ENCODE peak calls at places on chromosome 21, in five cellular contexts. V is GM23248, N is RWPE2, F is IMR-90, Z is cardiac muscle cell. M is an unnamed sample.

GRCh38 chr21:45124596-45124995 is 50.2 kb downstream of the ADARB1 start:
- DNase-seq in V (no peak), N (no peak), F (no peak), Z (no peak), M (no peak)

GRCh38 chr21:14890141-14890540 is 174.7 kb downstream of the NRIP1 start:
- DNase-seq in V (no peak), N (no peak), F (no peak), Z (no peak), M (no peak)

GRCh38 chr21:16116798-16117197 is 387.0 kb downstream of the USP25 start:
- DNase-seq in V (peak; percentile 65), N (no peak), F (peak; percentile 77), Z (no peak), M (no peak)

GRCh38 chr21:45920824-45921600 is 60.6 kb upstream of the COL6A1 start:
- DNase-seq in V (peak; percentile 24), N (no peak), F (peak; percentile 84), Z (no peak), M (no peak)

GRCh38 chr21:46226920-46227599 is 1.5 kb downstream of the LSS start:
- DNase-seq in V (peak; percentile 59), N (peak; percentile 51), F (peak; percentile 78), Z (peak; percentile 62), M (peak; percentile 66)

GRCh38 chr21:37450385-37451044 is 83.9 kb downstream of the DYRK1A start:
- DNase-seq in V (peak; percentile 76), N (no peak), F (peak; percentile 58), Z (no peak), M (no peak)

GRCh38 chr21:43866233-43866632 is 1.2 kb downstream of the AGPAT3 start:
- DNase-seq in V (peak; percentile 76), N (no peak), F (peak; percentile 57), Z (peak; percentile 39), M (peak; percentile 78)

GRCh38 chr21:46355161-46356004 is 31.4 kb downstream of the PCNT start:
- DNase-seq in V (no peak), N (no peak), F (no peak), Z (no peak), M (no peak)

GRCh38 chr21:25639922-25640670 is 1.0 kb downstream of the JAM2 start:
- DNase-seq in V (peak; percentile 32), N (no peak), F (no peak), Z (peak; percentile 56), M (peak; percentile 78)

GRCh38 chr21:32329331-32329730 is 30.7 kb downstream of the MRAP start:
- DNase-seq in V (peak; percentile 82), N (peak; percentile 0), F (peak; percentile 53), Z (no peak), M (no peak)

GRCh38 chr21:15063821-15064575 is 802 bp downstream of the NRIP1 start:
- DNase-seq in V (peak; percentile 76), N (peak; percentile 68), F (no peak), Z (peak; percentile 72), M (no peak)

GRCh38 chr21:43971201-43971991 is 40.7 kb upstream of the TRAPPC10 start:
- DNase-seq in V (no peak), N (no peak), F (no peak), Z (no peak), M (no peak)

GRCh38 chr21:16532841-16533240 is 803.1 kb downstream of the USP25 start:
- DNase-seq in V (peak; percentile 74), N (no peak), F (peak; percentile 43), Z (no peak), M (no peak)

GRCh38 chr21:34330055-34330454 is 33.8 kb upstream of the KCNE2 start:
- DNase-seq in V (no peak), N (no peak), F (no peak), Z (no peak), M (no peak)

GRCh38 chr21:37237346-37237745 is 29.8 kb downstream of the VPS26C start:
- DNase-seq in V (no peak), N (no peak), F (no peak), Z (no peak), M (no peak)

GRCh38 chr21:20253261-20253660 is 744.9 kb upstream of the NCAM2 start:
- DNase-seq in V (no peak), N (no peak), F (no peak), Z (no peak), M (no peak)

GRCh38 chr21:43864806-43865470 is at the start of gene AGPAT3:
- DNase-seq in V (peak; percentile 51), N (no peak), F (no peak), Z (peak; percentile 60), M (peak; percentile 83)

GRCh38 chr21:39451332-39452206 is at the start of gene SH3BGR:
- DNase-seq in V (peak; percentile 3), N (no peak), F (no peak), Z (peak; percentile 95), M (no peak)

GRCh38 chr21:45846373-45847160 is 135.0 kb upstream of the COL6A1 start:
- DNase-seq in V (peak; percentile 43), N (peak; percentile 17), F (peak; percentile 14), Z (peak; percentile 29), M (no peak)

GRCh38 chr21:18477059-18477458 is 73.5 kb upstream of the TMPRSS15 start:
- DNase-seq in V (no peak), N (no peak), F (no peak), Z (no peak), M (no peak)

GRCh38 chr21:25080706-25081495 is 526.4 kb downstream of the MRPL39 start:
- DNase-seq in V (peak; percentile 1), N (no peak), F (peak; percentile 7), Z (no peak), M (no peak)

GRCh38 chr21:37281993-37282392 is 14.9 kb upstream of the VPS26C start:
- DNase-seq in V (no peak), N (no peak), F (no peak), Z (no peak), M (no peak)

GRCh38 chr21:17783816-17784598 is 35.1 kb downstream of the C21orf91 start:
- DNase-seq in V (no peak), N (no peak), F (no peak), Z (no peak), M (no peak)

GRCh38 chr21:36460866-36461265 is 19.1 kb downstream of the CLDN14 start:
- DNase-seq in V (no peak), N (no peak), F (no peak), Z (no peak), M (no peak)

GRCh38 chr21:34844033-34844923 is 175.5 kb downstream of the CLIC6 start:
- DNase-seq in V (peak; percentile 58), N (no peak), F (peak; percentile 71), Z (no peak), M (no peak)

GRCh38 chr21:31873275-31873695 is 465 bp downstream of the HUNK start:
- DNase-seq in V (no peak), N (no peak), F (no peak), Z (peak; percentile 60), M (peak; percentile 70)

GRCh38 chr21:45847870-45848269 is 133.7 kb upstream of the COL6A1 start:
- DNase-seq in V (peak; percentile 7), N (peak; percentile 2), F (no peak), Z (no peak), M (no peak)

GRCh38 chr21:17660862-17661261 is 48.2 kb upstream of the BTG3 start:
- DNase-seq in V (no peak), N (no peak), F (no peak), Z (no peak), M (no peak)

GRCh38 chr21:46099476-46099875 is 1.6 kb downstream of the COL6A2 start:
- DNase-seq in V (peak; percentile 74), N (no peak), F (peak; percentile 34), Z (no peak), M (peak; percentile 75)

GRCh38 chr21:29075706-29076447 is 2.4 kb upstream of the CCT8 start:
- DNase-seq in V (peak; percentile 56), N (no peak), F (peak; percentile 35), Z (no peak), M (no peak)

GRCh38 chr21:29080454-29080930 is 7.0 kb upstream of the CCT8 start:
- DNase-seq in V (no peak), N (no peak), F (peak; percentile 37), Z (no peak), M (peak; percentile 76)

GRCh38 chr21:29082416-29082815 is 9.0 kb upstream of the CCT8 start:
- DNase-seq in V (no peak), N (no peak), F (no peak), Z (no peak), M (no peak)

GRCh38 chr21:29077651-29078090 is 4.2 kb upstream of the CCT8 start:
- DNase-seq in V (no peak), N (no peak), F (peak; percentile 48), Z (no peak), M (no peak)

GRCh38 chr21:29078884-29079765 is 5.7 kb upstream of the CCT8 start:
- DNase-seq in V (no peak), N (no peak), F (no peak), Z (no peak), M (no peak)
- H3K4me3 ChIP-seq in V (no peak overlapping the region), N (no peak overlapping the region), F (no peak overlapping the region), Z (no peak overlapping the region), M (no peak overlapping the region)

GRCh38 chr21:42373908-42374455 is 7.6 kb upstream of the TFF1 start:
- DNase-seq in V (no peak), N (no peak), F (no peak), Z (no peak), M (peak; percentile 60)
- H3K4me1 ChIP-seq in V (no peaks in the 10 kb centered on the region), N (no peaks in the 10 kb centered on the region), F (no peaks in the 10 kb centered on the region), Z (no peaks in the 10 kb centered on the region), M (no peaks in the 10 kb centered on the region)

GRCh38 chr21:42853621-42854020 is 25.7 kb downstream of the WDR4 start:
- DNase-seq in V (no peak), N (peak; percentile 51), F (no peak), Z (no peak), M (no peak)

GRCh38 chr21:42850866-42851391 is 28.4 kb downstream of the WDR4 start:
- DNase-seq in V (peak; percentile 32), N (peak; percentile 60), F (no peak), Z (peak; percentile 12), M (peak; percentile 86)

GRCh38 chr21:42852925-42853570 is 26.3 kb downstream of the WDR4 start:
- DNase-seq in V (no peak), N (peak; percentile 59), F (no peak), Z (no peak), M (no peak)

GRCh38 chr21:42850463-42850862 is 28.9 kb downstream of the WDR4 start:
- DNase-seq in V (no peak), N (no peak), F (no peak), Z (no peak), M (no peak)

DNA sequence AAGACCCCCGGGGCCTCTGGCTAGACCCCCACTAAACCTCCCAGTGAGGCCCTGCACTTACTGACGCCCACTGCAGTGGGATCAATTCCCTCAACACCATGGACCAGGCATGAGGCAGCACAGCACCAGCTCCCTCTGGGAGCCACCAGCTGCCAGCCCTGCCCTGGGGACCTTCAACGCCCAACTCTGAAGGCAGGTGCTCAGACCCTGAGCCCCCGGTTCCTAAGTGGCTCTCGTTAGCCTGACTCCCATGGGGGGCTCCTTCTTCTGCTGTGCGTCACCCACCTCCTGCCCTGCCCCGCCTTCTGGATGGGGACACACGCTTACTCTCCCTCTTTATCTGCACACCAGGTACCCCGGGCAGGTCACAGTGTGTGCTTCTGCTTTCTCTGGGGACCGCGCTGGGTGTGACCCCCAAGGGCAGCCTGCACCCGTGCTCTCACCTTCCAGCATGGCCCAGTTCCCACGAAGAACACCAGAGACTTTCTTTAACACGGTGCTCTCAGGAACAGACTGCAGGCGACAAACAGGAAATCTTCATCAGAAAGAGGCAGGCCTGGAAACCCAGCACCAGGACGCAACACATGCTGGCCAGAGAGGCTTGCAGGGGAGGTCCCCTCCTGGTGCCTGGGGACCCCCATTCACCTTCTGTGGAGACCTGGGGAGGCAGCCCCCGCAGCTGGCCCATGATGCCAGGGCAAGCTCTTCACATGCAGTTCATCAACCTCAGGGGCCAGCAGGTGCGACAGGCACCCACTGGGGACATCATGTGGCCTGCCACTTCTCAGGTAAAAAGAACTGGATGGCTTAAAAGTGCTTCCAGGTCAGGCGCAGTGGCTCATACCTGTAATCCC is 27.3 kb downstream of the WDR4 start:
- DNase-seq in V (no peak), N (peak; percentile 51), F (no peak), Z (no peak), M (no peak)
- H3K36me3 ChIP-seq in V (peaks cover 12% of the 10 kb centered on the region), N (peaks cover 80% of the 10 kb centered on the region), F (peaks cover 70% of the 10 kb centered on the region), Z (peaks cover 33% of the 10 kb centered on the region), M (no peaks in the 10 kb centered on the region)

GRCh38 chr21:40845621-40846020 is 1.3 kb downstream of the DSCAM start:
- DNase-seq in V (peak; percentile 3), N (no peak), F (peak; percentile 3), Z (no peak), M (no peak)
- H3K4me3 ChIP-seq in V (no peak overlapping the region), N (peak overlapping the region; percentile 38), F (no peak overlapping the region), Z (no peak overlapping the region), M (no peak overlapping the region)

M was measured in spleen.